ENCODE peak calls at places on chromosome 6, in eight cellular contexts. Q is NB4, T is lower leg skin, S is GM12891, K is IMR-90, D is body of pancreas, X is sigmoid colon, P is stomach. V is an unnamed sample.

GRCh38 chr6:2622683-2623082 is 128.0 kb downstream of the MYLK4 start:
- DNase-seq in K (no peak), X (no peak), T (no peak), D (no peak), S (no peak), P (no peak), Q (no peak), V (no peak)

GRCh38 chr6:42030585-42031506 is 19.5 kb upstream of the TAF8 start:
- DNase-seq in P (no peak), Q (peak), T (no peak), K (no peak), D (no peak), X (no peak), S (no peak), V (peak)

GRCh38 chr6:132167966-132168365 is 216.8 kb upstream of the CCN2 start:
- DNase-seq in S (no peak), T (no peak), X (no peak), P (no peak), D (no peak), K (no peak), Q (no peak), V (no peak)

GRCh38 chr6:3797231-3798200 is 46.0 kb upstream of the PXDC1 start:
- DNase-seq in D (no peak), K (peak), X (no peak), P (no peak), T (no peak), Q (no peak), S (no peak), V (no peak)

GRCh38 chr6:5302220-5302946 is 41.1 kb downstream of the FARS2 start:
- DNase-seq in D (no peak), T (no peak), K (peak), P (no peak), Q (no peak), S (peak), X (no peak), V (peak)

GRCh38 chr6:30763618-30764489 is 19.5 kb upstream of the IER3 start:
- DNase-seq in P (no peak), D (peak), K (peak), T (no peak), S (no peak), Q (no peak), X (no peak), V (no peak)

GRCh38 chr6:51986864-51987263 is 100.5 kb downstream of the PKHD1 start:
- DNase-seq in S (no peak), P (no peak), T (no peak), X (no peak), D (no peak), Q (no peak), K (no peak), V (no peak)

GRCh38 chr6:117352466-117353081 is 73.2 kb downstream of the ROS1 start:
- DNase-seq in X (no peak), D (no peak), S (no peak), P (no peak), K (peak), Q (peak), T (no peak), V (no peak)

GRCh38 chr6:7085911-7086310 is 21.9 kb upstream of the RREB1 start:
- DNase-seq in X (peak), S (no peak), Q (peak), P (peak), D (peak), K (no peak), T (no peak), V (peak)

GRCh38 chr6:134400941-134401340 is 83.0 kb upstream of the SGK1 start:
- DNase-seq in K (no peak), Q (no peak), T (no peak), D (no peak), S (no peak), P (no peak), X (no peak), V (no peak)

GRCh38 chr6:125904871-125905270 is 51.7 kb upstream of the HINT3 start:
- DNase-seq in K (peak), P (no peak), T (no peak), Q (peak), X (no peak), D (no peak), S (no peak), V (peak)

GRCh38 chr6:157956171-157956730 is 25.4 kb upstream of the SYNJ2 start:
- DNase-seq in K (no peak), T (no peak), S (no peak), P (no peak), X (no peak), D (no peak), Q (no peak), V (no peak)

GRCh38 chr6:45543298-45544235 is 165.8 kb upstream of the SUPT3H start:
- DNase-seq in T (no peak), X (no peak), P (no peak), K (peak), S (no peak), D (no peak), Q (peak), V (no peak)

GRCh38 chr6:168258795-168259194 is 60.8 kb downstream of the DACT2 start:
- DNase-seq in D (no peak), X (no peak), Q (no peak), S (no peak), T (no peak), P (no peak), K (no peak), V (no peak)

GRCh38 chr6:10534418-10534760 is 13.2 kb downstream of the GCNT2 start:
- DNase-seq in P (no peak), K (no peak), D (no peak), X (no peak), Q (peak), T (no peak), S (no peak), V (no peak)
- TF ChIP-seq POLR2A in P (no peak), K (no peak), D (no peak), X (no peak), Q (no peak), T (no peak), S (no peak), V (no peak)

DNA sequence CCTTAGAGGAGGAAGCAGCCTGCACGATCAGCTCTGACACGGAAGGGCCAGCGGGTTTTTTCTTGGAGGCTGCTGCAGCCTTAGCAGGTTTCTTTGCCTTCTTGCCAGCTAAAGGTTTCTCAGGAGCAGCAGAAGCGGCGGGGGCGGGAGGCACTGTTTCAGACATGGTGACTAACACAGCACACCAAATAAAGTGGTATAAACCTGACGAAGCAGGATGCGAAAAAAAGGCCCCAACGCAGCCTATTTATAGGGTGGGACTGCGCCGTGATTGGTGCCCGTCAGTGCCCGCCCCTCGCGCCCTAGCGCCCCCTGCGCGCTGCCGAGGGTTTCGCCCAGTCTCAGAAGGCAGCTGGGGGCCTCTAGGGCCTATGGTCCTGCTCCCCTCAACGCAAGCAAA is 55.0 kb downstream of the TRIM38 start:
- DNase-seq in S (no peak), P (peak), T (peak), Q (peak), X (peak), K (peak), D (peak), V (peak)
- TF ChIP-seq POLR2A in S (no peak), P (no peak), T (no peak), Q (no peak), X (peak), K (peak), D (peak), V (peak)

GRCh38 chr6:120774275-120774674 is 560.0 kb downstream of the TBC1D32 start:
- DNase-seq in S (no peak), T (no peak), X (no peak), Q (no peak), K (no peak), D (no peak), P (no peak), V (no peak)

GRCh38 chr6:120779441-120779840 is 554.8 kb downstream of the TBC1D32 start:
- DNase-seq in D (no peak), S (no peak), Q (no peak), X (no peak), T (no peak), K (no peak), P (no peak), V (no peak)
- TF ChIP-seq POLR2A in D (no peak), S (no peak), Q (no peak), X (no peak), T (no peak), K (no peak), P (no peak), V (no peak)

DNA sequence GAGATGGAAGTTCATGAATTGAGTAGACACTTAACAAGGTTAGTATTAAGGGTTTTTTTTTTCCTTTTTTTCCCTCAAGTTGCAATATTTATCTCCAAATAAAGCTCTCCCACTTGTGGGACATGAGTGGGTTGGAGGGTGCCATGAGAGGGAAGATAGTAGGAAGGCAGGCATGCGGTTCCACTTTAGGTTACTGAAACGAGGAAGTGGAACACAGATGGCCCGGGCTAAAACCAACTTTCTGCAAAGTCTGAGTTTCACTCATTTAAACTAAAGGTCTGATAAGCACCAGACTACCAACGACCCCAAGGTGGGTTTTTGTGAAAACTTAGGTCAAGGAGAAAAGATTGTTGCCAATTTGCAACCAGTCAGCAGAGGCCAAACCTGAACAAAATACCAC is 42.2 kb downstream of the TBC1D7 start:
- DNase-seq in Q (peak), P (no peak), K (no peak), X (no peak), S (no peak), T (no peak), D (no peak), V (no peak)
- TF ChIP-seq POLR2A in Q (no peak), P (no peak), K (no peak), X (no peak), S (no peak), T (no peak), D (no peak), V (no peak)

GRCh38 chr6:99073223-99073622 is 125.5 kb upstream of the FBXL4 start:
- DNase-seq in P (no peak), T (no peak), D (no peak), K (no peak), S (no peak), X (no peak), Q (no peak), V (no peak)
- TF ChIP-seq POLR2A in P (no peak), T (no peak), D (no peak), K (no peak), S (no peak), X (no peak), Q (no peak), V (no peak)

V was measured in erythroblast.